ENCODE peak calls at places on chromosomes 11 and 22, in five cellular contexts. J, T, W, B and E are unnamed samples.

GRCh38 chr22:45963821-45964220 is 13.1 kb downstream of the WNT7B start:
- DNase-seq in W (no peak), B (no peak), J (no peak), T (no peak), E (no peak)

GRCh38 chr11:102653744-102654291 is 28.7 kb upstream of the MMP20 start:
- DNase-seq in J (no peak), B (no peak), T (no peak), W (no peak), E (no peak)

GRCh38 chr11:59164028-59164427 is 7.9 kb upstream of the DTX4 start:
- DNase-seq in J (no peak), T (no peak), B (no peak), W (no peak), E (no peak)

GRCh38 chr11:130428271-130428670 is at the start of gene ADAMTS8:
- DNase-seq in T (no peak), B (no peak), W (no peak), J (no peak), E (no peak)

GRCh38 chr11:20068691-20069090 is 91.6 kb downstream of the DBX1 start:
- DNase-seq in J (no peak), T (no peak), W (no peak), B (no peak), E (no peak)

GRCh38 chr11:12744831-12745502 is 70.7 kb downstream of the TEAD1 start:
- DNase-seq in B (no peak), W (peak; percentile 80), T (no peak), J (no peak), E (no peak)

GRCh38 chr11:11534981-11535380 is 86.8 kb downstream of the GALNT18 start:
- DNase-seq in B (no peak), T (no peak), W (no peak), J (no peak), E (no peak)

GRCh38 chr11:63683133-63683991 is 2.1 kb downstream of the RTN3 start:
- DNase-seq in J (no peak), W (no peak), T (no peak), B (no peak), E (no peak)

GRCh38 chr22:18987765-18988164 is 51.7 kb upstream of the PRODH start:
- DNase-seq in J (peak; percentile 77), T (no peak), B (no peak), W (no peak), E (no peak)

GRCh38 chr11:94845622-94846021 is 77.5 kb downstream of the AMOTL1 start:
- DNase-seq in T (no peak), J (no peak), B (peak; percentile 50), W (no peak), E (no peak)

GRCh38 chr11:72493426-72494108 is 59.2 kb upstream of the CLPB start:
- DNase-seq in J (no peak), B (no peak), T (no peak), W (no peak), E (no peak)

GRCh38 chr22:46090051-46090591 is 60.2 kb upstream of the PPARA start:
- DNase-seq in W (peak; percentile 90), J (no peak), B (no peak), T (no peak), E (no peak)

GRCh38 chr11:65498042-65498726 is 661 bp upstream of the MALAT1 start:
- DNase-seq in J (no peak), B (peak; percentile 66), W (peak; percentile 74), T (no peak), E (peak; percentile 46)

GRCh38 chr11:24716403-24716802 is 219.6 kb downstream of the LUZP2 start:
- DNase-seq in W (no peak), T (no peak), J (no peak), B (no peak), E (no peak)

GRCh38 chr11:96095884-96096301 is 172.0 kb upstream of the MTMR2 start:
- DNase-seq in T (no peak), B (no peak), W (no peak), J (no peak), E (no peak)

GRCh38 chr22:46748948-46749681 is 11.1 kb upstream of the CERK start:
- DNase-seq in T (no peak), W (no peak), J (no peak), B (no peak), E (no peak)

GRCh38 chr22:32817137-32817536 is 15.6 kb downstream of the TIMP3 start:
- DNase-seq in J (no peak), W (no peak), B (no peak), T (no peak), E (no peak)

GRCh38 chr11:105219269-105219668 is 79.7 kb upstream of the CARD18 start:
- DNase-seq in B (no peak), W (no peak), J (peak; percentile 26), T (no peak), E (no peak)

GRCh38 chr22:26835929-26836528 is 178.6 kb downstream of the MIAT start:
- DNase-seq in T (no peak), B (peak; percentile 46), J (peak; percentile 84), W (no peak), E (no peak)

GRCh38 chr22:35230417-35230816 is 26.9 kb upstream of the HMGXB4 start:
- DNase-seq in J (no peak), W (no peak), B (no peak), T (no peak), E (no peak)

GRCh38 chr22:35229865-35230264 is 27.4 kb upstream of the HMGXB4 start:
- DNase-seq in T (no peak), J (no peak), B (no peak), W (no peak), E (no peak)

GRCh38 chr22:35227248-35227647 is 30.0 kb upstream of the HMGXB4 start:
- DNase-seq in B (no peak), T (no peak), W (no peak), J (no peak), E (no peak)

GRCh38 chr22:35230839-35231584 is 26.3 kb upstream of the HMGXB4 start:
- DNase-seq in J (no peak), B (no peak), W (no peak), T (no peak), E (no peak)

DNA sequence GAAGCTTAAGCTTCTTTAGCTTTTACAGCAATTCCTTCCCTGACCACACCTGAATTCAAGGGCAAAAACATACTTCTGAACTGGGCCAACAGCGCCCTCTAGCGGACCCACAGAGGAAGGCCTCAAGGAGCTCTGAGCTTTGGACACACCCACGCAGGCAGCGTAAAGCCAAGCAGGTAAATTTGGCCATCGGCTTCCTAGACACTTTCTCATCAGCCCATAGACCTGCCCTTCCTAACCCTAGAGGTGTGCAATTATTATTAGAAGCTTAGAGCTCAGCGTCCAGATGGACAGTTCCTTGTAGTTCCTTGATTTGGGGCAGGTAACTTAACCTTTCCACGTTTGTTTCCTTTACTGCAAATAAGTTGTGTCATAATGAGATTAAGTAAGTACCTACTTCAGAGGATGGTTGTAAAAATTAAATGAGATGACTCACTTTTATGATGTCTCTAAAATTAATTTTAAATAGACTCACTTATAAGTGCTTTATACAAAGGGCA is 25.7 kb upstream of the HMGXB4 start:
- DNase-seq in T (no peak), B (peak; percentile 73), J (peak; percentile 86), W (no peak), E (peak; percentile 41)
- TF ChIP-seq CTCF in T (peak; percentile 96), B (peak; percentile 78), J (peak; percentile 99), W (peak; percentile 64), E (no peak)

DNA sequence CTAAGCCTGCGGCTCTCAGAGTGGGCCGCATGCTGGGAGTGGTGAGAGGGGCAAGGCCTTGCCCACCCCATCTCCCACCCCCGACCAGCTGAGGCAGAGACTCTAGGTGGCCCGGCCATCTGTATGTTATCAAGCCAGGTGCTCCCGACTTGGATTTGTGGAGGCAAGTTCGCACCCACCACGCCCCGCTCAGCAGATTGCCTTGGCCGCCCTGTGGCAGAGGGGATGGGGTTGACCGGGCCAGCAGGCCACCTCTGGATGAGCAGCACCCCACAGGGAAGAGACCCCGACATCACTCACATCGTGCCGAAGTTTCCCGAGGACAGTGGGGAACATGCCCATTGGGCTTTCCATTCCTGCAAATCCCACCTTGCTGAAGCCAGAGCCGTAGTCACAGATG is 40.8 kb downstream of the DHCR7 start:
- DNase-seq in B (no peak), T (no peak), W (no peak), J (no peak), E (no peak)
- TF ChIP-seq CTCF in B (no peak), T (no peak), W (no peak), J (no peak), E (no peak)

GRCh38 chr22:23847310-23847920 is 8.6 kb upstream of the DERL3 start:
- DNase-seq in J (no peak), W (peak; percentile 51), T (no peak), B (no peak), E (no peak)

GRCh38 chr22:23845661-23846469 is 7.1 kb upstream of the DERL3 start:
- DNase-seq in T (no peak), W (peak; percentile 47), B (no peak), J (no peak), E (no peak)

GRCh38 chr22:23849009-23850006 is 8.4 kb upstream of the SLC2A11 start:
- DNase-seq in J (peak; percentile 95), B (peak; percentile 86), W (peak; percentile 92), T (no peak), E (peak; percentile 88)

GRCh38 chr22:23850136-23850611 is 7.5 kb upstream of the SLC2A11 start:
- DNase-seq in T (no peak), B (no peak), J (no peak), W (peak; percentile 52), E (no peak)

DNA sequence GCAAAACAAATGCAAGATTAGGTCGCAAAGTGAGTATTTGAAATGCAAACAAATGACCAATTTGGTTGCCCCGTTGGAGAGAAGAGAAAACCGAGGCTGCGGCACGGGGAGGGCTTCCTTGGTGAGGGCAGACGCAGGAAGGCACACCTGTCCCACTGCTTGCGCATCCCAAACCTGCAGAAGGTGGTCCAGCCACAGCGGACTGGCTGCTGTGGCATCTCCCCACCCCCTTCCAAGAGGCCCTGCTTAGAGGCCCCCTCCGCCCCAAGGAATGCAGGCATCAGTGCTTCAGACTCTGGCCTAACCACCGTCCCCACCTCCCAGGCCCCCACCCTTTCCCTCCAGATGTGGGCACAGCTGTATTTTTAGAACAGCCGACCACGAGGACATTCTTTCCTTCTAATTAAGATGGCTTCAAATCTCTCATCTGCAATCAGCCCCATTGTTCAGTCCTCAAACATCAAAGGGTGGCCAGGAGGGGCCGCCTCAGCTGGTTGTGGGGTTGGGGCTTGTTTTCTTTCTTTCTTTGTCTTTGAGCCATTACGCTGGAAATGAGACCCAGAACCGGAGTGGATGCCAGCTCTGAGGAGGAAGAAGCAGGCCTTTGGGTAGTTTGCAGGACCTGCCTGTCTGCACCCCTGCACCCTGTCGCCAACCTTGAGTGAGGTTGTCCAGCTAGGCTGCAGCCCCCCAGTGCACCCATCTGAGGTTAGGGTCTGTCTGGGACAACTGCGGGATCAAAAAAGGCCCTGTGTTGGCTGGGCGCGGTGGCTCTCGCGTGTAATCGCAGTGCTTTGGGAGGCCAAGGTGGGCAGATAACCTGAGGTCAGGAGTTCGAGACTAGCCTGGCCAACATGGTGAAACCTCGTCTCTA is 9.4 kb upstream of the DERL3 start:
- DNase-seq in J (peak; percentile 71), B (no peak), W (peak; percentile 43), T (no peak), E (no peak)
- TF ChIP-seq CTCF in J (no peak), B (no peak), W (no peak), T (no peak), E (no peak)

GRCh38 chr22:50001388-50002231 is 11.0 kb downstream of the IL17REL start:
- DNase-seq in W (no peak), B (no peak), J (no peak), T (no peak), E (no peak)

GRCh38 chr22:49999901-50000586 is 12.5 kb downstream of the IL17REL start:
- DNase-seq in B (no peak), J (no peak), T (no peak), W (peak; percentile 50), E (peak; percentile 16)

GRCh38 chr22:49999063-49999900 is 13.3 kb downstream of the IL17REL start:
- DNase-seq in W (peak; percentile 54), T (no peak), B (no peak), J (peak; percentile 87), E (peak; percentile 20)

GRCh38 chr22:50002791-50003190 is 9.8 kb downstream of the IL17REL start:
- DNase-seq in T (no peak), J (no peak), B (no peak), W (no peak), E (no peak)

GRCh38 chr22:50000587-50001387 is 11.8 kb downstream of the IL17REL start:
- DNase-seq in J (no peak), T (no peak), B (no peak), W (no peak), E (no peak)
- TF ChIP-seq CTCF in J (no peak), T (no peak), B (no peak), W (no peak), E (no peak)